ENCODE peak calls at places on chromosomes 5 and 9, in ten cellular contexts. S, F, N, D, V, R, E, G, L and J are unnamed samples.
A peak's percentile ranks its signal among the peaks of the same experiment; 100 is the strongest.

GRCh38 chr5:109105631-109106267 is 304.0 kb downstream of the PJA2 start:
- DNase-seq in S (no peak), E (peak; percentile 94), R (no peak), L (peak; percentile 91), D (peak; percentile 80), V (no peak), F (no peak), G (no peak), N (no peak), J (peak; percentile 80)

GRCh38 chr9:134917431-134918373 is at the start of gene FCN1:
- DNase-seq in S (no peak), E (no peak), D (no peak), F (peak; percentile 15), N (peak; percentile 50), R (no peak), V (no peak), G (no peak), L (no peak), J (no peak)

GRCh38 chr5:43484049-43484849 is 584 bp upstream of the TMEM267 start:
- DNase-seq in G (peak; percentile 86), L (peak; percentile 82), E (peak; percentile 78), F (peak; percentile 82), V (peak; percentile 91), N (peak; percentile 89), D (peak; percentile 84), R (peak; percentile 90), S (peak; percentile 92), J (peak; percentile 87)

GRCh38 chr9:90873422-90873821 is 71.8 kb downstream of the SYK start:
- DNase-seq in N (no peak), L (no peak), F (no peak), S (no peak), V (no peak), D (no peak), R (no peak), G (no peak), E (no peak), J (no peak)

GRCh38 chr9:125784286-125785049 is 37.3 kb downstream of the PBX3 start:
- DNase-seq in V (no peak), R (no peak), D (peak; percentile 24), F (no peak), N (no peak), G (no peak), S (no peak), E (peak; percentile 69), L (peak; percentile 13), J (peak; percentile 38)

GRCh38 chr5:15992918-15993317 is 186.7 kb downstream of the MARCHF11 start:
- DNase-seq in V (no peak), N (no peak), D (peak; percentile 25), F (no peak), E (peak; percentile 82), G (no peak), S (no peak), R (no peak), L (peak; percentile 72), J (peak; percentile 30)

GRCh38 chr9:123349691-123350480 is 6.1 kb upstream of the CRB2 start:
- DNase-seq in N (no peak), V (peak; percentile 89), L (peak; percentile 43), D (peak; percentile 45), R (no peak), F (peak; percentile 47), G (peak; percentile 50), E (peak; percentile 28), S (peak; percentile 77), J (peak; percentile 50)

GRCh38 chr9:132671620-132672412 is 1.6 kb downstream of the GTF3C4 start:
- DNase-seq in E (no peak), G (no peak), L (peak; percentile 47), F (no peak), S (no peak), R (no peak), D (no peak), V (no peak), N (no peak), J (peak; percentile 48)

GRCh38 chr5:132781029-132781428 is 4.0 kb upstream of the SEPTIN8 start:
- DNase-seq in N (no peak), V (no peak), D (no peak), R (no peak), G (no peak), S (no peak), L (no peak), F (no peak), E (no peak), J (no peak)

GRCh38 chr9:97851450-97851883 is 1.6 kb upstream of the FOXE1 start:
- DNase-seq in E (no peak), S (no peak), L (no peak), D (no peak), R (no peak), F (no peak), V (no peak), G (no peak), N (no peak), J (no peak)

DNA sequence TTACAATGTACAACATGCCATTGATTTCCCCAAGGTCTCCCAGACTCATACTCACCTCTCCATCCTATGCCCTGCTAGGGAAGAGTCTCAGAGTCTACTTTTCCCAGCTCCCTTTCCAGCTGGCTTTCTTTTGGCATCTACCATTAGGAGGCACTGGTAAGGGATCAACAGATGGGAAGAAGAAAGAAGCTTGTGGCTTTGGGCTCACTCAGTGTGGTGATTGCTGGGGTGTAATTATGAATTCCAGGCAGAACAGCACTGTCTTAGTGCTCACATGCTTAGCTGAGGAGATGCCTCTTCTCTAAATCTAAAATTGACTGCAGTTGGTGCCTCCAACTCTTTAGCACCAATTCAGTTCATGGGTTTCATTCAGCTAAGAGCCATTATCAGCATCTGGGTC is 330.0 kb downstream of the PSAT1 start:
- DNase-seq in R (no peak), V (no peak), L (no peak), E (no peak), G (no peak), S (no peak), D (no peak), F (no peak), N (no peak), J (no peak)
- TF ChIP-seq CTCF in R (no peak), V (no peak), L (no peak), E (no peak), G (no peak), S (no peak), D (no peak), F (no peak), N (no peak), J (no peak)

DNA sequence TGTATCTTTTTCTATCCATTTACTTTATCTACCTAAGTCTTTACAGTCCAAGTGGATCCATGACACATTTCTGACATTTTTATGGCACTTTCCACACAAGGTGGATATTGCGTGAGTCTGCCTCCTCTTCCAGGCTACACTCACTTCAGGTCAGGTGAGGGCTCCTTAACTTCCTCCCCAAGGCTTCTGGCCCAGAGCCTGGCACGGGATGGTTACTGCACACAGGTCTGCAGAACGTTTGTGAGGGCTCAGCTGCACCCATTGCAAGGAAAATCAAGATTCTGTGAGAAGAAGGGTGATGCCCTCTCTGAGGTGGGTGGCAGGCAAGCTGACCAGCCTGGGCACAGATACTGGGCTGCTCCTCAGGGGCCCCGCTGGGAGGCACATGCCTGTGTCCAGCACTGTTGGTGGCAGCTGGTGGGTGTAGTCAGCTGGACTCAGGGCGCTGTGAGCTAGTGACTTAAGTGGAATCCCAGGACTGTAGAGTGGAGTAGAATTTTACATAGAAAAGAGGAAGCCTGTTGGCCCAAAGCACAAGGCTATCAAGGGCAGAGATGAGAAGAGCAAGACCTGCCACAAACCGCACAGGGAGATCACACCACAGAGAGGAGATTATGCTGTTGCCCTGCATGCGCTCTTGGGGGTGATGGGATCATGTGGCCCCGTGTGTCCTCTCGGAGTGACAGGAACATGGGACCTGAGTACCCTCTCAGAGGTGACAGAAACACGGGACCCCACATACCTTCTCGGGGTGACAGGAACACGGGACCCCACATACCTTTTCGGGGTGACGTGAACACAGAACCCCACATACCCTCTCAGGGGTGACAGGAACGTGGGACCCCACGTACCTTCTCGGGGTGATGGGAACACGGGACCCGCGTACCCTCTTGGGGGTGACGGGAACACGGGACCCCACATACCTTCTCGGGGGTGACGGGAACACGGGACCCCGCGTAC is 21.3 kb downstream of the AHRR start:
- DNase-seq in D (no peak), G (no peak), F (no peak), L (no peak), N (no peak), V (peak; percentile 6), E (no peak), R (no peak), S (no peak), J (no peak)
- H3K4me3 ChIP-seq in D (no peak overlapping the region), G (no peak overlapping the region), F (no peak overlapping the region), L (no peak overlapping the region), N (peak overlapping the region; percentile 61), V (no peak overlapping the region), E (no peak overlapping the region), R (no peak overlapping the region), S (peak overlapping the region; percentile 42), J (no peak overlapping the region)

GRCh38 chr5:13354611-13355010 is 589.9 kb downstream of the DNAH5 start:
- DNase-seq in N (no peak), D (no peak), E (peak; percentile 80), G (no peak), S (no peak), R (no peak), V (no peak), L (no peak), F (no peak), J (no peak)

GRCh38 chr5:13356226-13356625 is 588.3 kb downstream of the DNAH5 start:
- DNase-seq in R (no peak), V (no peak), S (no peak), N (no peak), F (no peak), L (no peak), G (no peak), E (peak; percentile 64), D (no peak), J (no peak)

GRCh38 chr5:13359326-13359725 is 585.2 kb downstream of the DNAH5 start:
- DNase-seq in S (no peak), L (peak; percentile 45), V (no peak), D (peak; percentile 1), R (no peak), E (peak; percentile 83), F (no peak), G (no peak), N (no peak), J (no peak)

GRCh38 chr5:13357937-13358336 is 586.6 kb downstream of the DNAH5 start:
- DNase-seq in F (no peak), R (no peak), E (no peak), D (no peak), S (no peak), L (no peak), G (no peak), V (no peak), N (no peak), J (no peak)
- TF ChIP-seq CTCF in F (no peak), R (no peak), E (no peak), D (no peak), S (no peak), L (no peak), G (no peak), V (no peak), N (no peak), J (no peak)

DNA sequence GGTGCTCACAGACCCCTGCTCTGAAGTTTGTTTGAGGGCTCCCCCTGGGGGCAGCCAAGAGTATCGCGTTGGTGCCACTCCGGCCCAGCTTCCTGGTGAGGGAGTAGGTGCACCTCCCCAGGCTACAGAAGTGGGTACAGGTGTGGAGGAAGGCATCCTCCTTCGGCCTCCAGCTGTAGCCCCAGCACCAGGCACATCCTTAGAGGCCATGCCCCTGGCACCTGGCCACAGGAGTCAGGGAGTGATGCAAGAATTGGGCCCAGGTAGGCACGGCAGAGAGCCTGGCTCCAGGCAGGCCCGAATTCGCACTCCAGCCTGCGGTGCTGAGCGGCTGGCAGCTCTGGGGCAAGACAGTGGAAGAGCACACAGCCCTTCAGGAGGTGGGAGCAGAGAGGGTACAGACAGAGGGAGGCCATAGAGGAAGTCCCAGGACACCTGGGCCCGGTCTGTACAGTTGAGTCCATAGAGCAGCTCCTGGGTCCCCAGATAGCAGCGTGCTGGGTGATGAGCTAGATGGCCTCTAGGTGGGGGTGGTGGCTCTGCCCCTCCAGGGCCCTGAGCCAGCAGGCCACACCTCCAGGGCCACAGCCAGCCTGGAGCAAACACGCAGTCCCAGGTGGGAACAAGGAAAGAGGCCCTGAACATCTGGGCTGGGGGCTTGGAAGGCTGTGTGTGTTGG is 2.4 kb downstream of the SAPCD2 start:
- DNase-seq in R (peak; percentile 85), V (peak; percentile 83), N (peak; percentile 85), G (peak; percentile 84), L (peak; percentile 70), S (peak; percentile 93), E (peak; percentile 64), F (peak; percentile 81), D (peak; percentile 45), J (peak; percentile 80)
- H3K4me3 ChIP-seq in R (no peak overlapping the region), V (peak overlapping the region; percentile 65), N (no peak overlapping the region), G (no peak overlapping the region), L (no peak overlapping the region), S (no peak overlapping the region), E (no peak overlapping the region), F (no peak overlapping the region), D (no peak overlapping the region), J (no peak overlapping the region)